ENCODE peak calls at places on chromosomes 5 and 9, in five cellular contexts. G is left lobe of liver, V is A172, F is WERI-Rb-1, W is fibroblast of lung. L is an unnamed sample.

GRCh38 chr9:125932012-125932411 is 184.8 kb downstream of the PBX3 start:
- DNase-seq in F (no peak), V (peak; percentile 100), W (peak; percentile 97), G (no peak), L (no peak)

GRCh38 chr5:151257731-151258715 is 5.0 kb downstream of the GM2A start:
- DNase-seq in F (no peak), V (peak; percentile 34), G (no peak), W (no peak), L (no peak)

GRCh38 chr5:172312286-172312685 is 28.7 kb upstream of the UBTD2 start:
- DNase-seq in G (no peak), F (no peak), W (no peak), V (no peak), L (no peak)

GRCh38 chr9:32136700-32137339 is 247.6 kb upstream of the ACO1 start:
- DNase-seq in V (peak; percentile 2), W (no peak), F (peak; percentile 58), G (no peak), L (no peak)

GRCh38 chr5:60334281-60334713 is 365.7 kb downstream of the DEPDC1B start:
- DNase-seq in F (no peak), W (peak; percentile 73), V (peak; percentile 79), G (no peak), L (no peak)

GRCh38 chr5:1280177-1281037 is 14.5 kb downstream of the TERT start:
- DNase-seq in F (no peak), W (no peak), G (no peak), V (no peak), L (no peak)

GRCh38 chr5:127916875-127917573 is 166.5 kb upstream of the SLC12A2 start:
- DNase-seq in W (no peak), G (no peak), F (no peak), V (no peak), L (no peak)

GRCh38 chr5:9898319-9898718 is 268.2 kb upstream of the TAS2R1 start:
- DNase-seq in F (peak; percentile 69), W (peak; percentile 47), V (peak; percentile 40), G (no peak), L (no peak)

GRCh38 chr9:136567651-136568287 is 21.9 kb upstream of the NOTCH1 start:
- DNase-seq in W (peak; percentile 77), F (no peak), G (no peak), V (peak; percentile 98), L (no peak)

GRCh38 chr5:57494104-57495098 is 11.8 kb upstream of the ACTBL2 start:
- DNase-seq in G (no peak), V (peak; percentile 95), F (no peak), W (peak; percentile 95), L (peak; percentile 71)

GRCh38 chr5:169634606-169635005 is 2.5 kb upstream of the DOCK2 start:
- DNase-seq in V (no peak), W (no peak), G (no peak), F (no peak), L (no peak)

GRCh38 chr5:165304193-165304820 is 1798.9 kb downstream of the MAT2B start:
- DNase-seq in G (no peak), F (peak; percentile 30), W (peak; percentile 34), V (no peak), L (no peak)

GRCh38 chr9:126125177-126125576 is 201.5 kb upstream of the MVB12B start:
- DNase-seq in F (no peak), V (no peak), W (no peak), G (peak; percentile 22), L (no peak)

GRCh38 chr5:135441256-135441915 is 5.8 kb downstream of the DCANP1 start:
- DNase-seq in V (no peak), F (peak; percentile 2), G (peak; percentile 28), W (no peak), L (no peak)

GRCh38 chr5:126591549-126591948 is 3.5 kb downstream of the ALDH7A1 start:
- DNase-seq in V (no peak), G (no peak), W (no peak), F (no peak), L (no peak)

GRCh38 chr5:147481376-147481775 is 28.5 kb downstream of the DPYSL3 start:
- DNase-seq in V (no peak), G (no peak), F (no peak), W (peak; percentile 90), L (no peak)

GRCh38 chr5:1118738-1119137 is 6.9 kb upstream of the SLC12A7 start:
- DNase-seq in F (no peak), W (no peak), G (no peak), V (peak; percentile 35), L (no peak)

GRCh38 chr9:79671558-79671957 is 99.8 kb downstream of the TLE4 start:
- DNase-seq in G (no peak), V (no peak), F (no peak), W (no peak), L (no peak)

GRCh38 chr5:65213921-65214525 is 267.7 kb downstream of the ADAMTS6 start:
- DNase-seq in F (peak; percentile 30), V (no peak), G (peak; percentile 45), W (peak; percentile 46), L (no peak)

GRCh38 chr9:77512876-77513275 is 135.2 kb downstream of the GNA14 start:
- DNase-seq in V (no peak), G (peak; percentile 75), W (no peak), F (no peak), L (no peak)

GRCh38 chr9:86545085-86545484 is 190.9 kb upstream of the TUT7 start:
- DNase-seq in V (no peak), W (peak; percentile 10), G (no peak), F (no peak), L (no peak)

GRCh38 chr9:92605224-92605623 is 64.7 kb downstream of the IPPK start:
- DNase-seq in V (no peak), W (no peak), F (no peak), G (no peak), L (no peak)

GRCh38 chr5:113487411-113487778 is 858 bp downstream of the MCC start:
- DNase-seq in F (no peak), V (no peak), G (no peak), W (peak; percentile 18), L (no peak)

GRCh38 chr5:93845376-93845775 is 104.0 kb upstream of the POU5F2 start:
- DNase-seq in W (no peak), V (peak; percentile 4), G (no peak), F (no peak), L (no peak)

GRCh38 chr5:141412853-141413539 is at the start of gene PCDHGA10:
- DNase-seq in F (peak; percentile 58), G (peak; percentile 62), V (peak; percentile 65), W (peak; percentile 81), L (no peak)

GRCh38 chr5:79395296-79395695 is 118.6 kb downstream of the HOMER1 start:
- DNase-seq in G (no peak), F (no peak), W (no peak), V (no peak), L (no peak)

GRCh38 chr5:141623197-141623596 is 4.4 kb upstream of the DIAPH1 start:
- DNase-seq in G (no peak), W (no peak), V (no peak), F (no peak), L (no peak)

GRCh38 chr9:80797427-80797825 is 891.9 kb downstream of the TLE1 start:
- DNase-seq in F (peak; percentile 10), G (no peak), W (no peak), V (no peak), L (no peak)